ENCODE peak calls at places on chromosome 15, in ten cellular contexts. One of them, this sample, is unnamed.

GRCh38 chr15:39538936-39539335 is 41.9 kb upstream of the THBS1 start:
- DNase-seq in tibial artery: no peak
- DNase-seq in GM20000: no peak
- DNase-seq in gastrocnemius medialis: no peak
- DNase-seq in hepatocyte: no peak
- DNase-seq in endothelial cell: no peak
- DNase-seq in left ventricle myocardium inferior: no peak
- DNase-seq in GM13977: no peak
- DNase-seq in cardiac muscle cell: no peak
- DNase-seq in mucosa of descending colon: no peak
- DNase-seq in this sample: no peak

GRCh38 chr15:82647045-82647834 is at the start of gene CPEB1:
- DNase-seq in tibial artery: peak
- DNase-seq in GM13977: peak
- DNase-seq in gastrocnemius medialis: peak
- DNase-seq in hepatocyte: peak
- DNase-seq in endothelial cell: peak
- DNase-seq in GM20000: peak
- DNase-seq in mucosa of descending colon: peak
- DNase-seq in left ventricle myocardium inferior: peak
- DNase-seq in cardiac muscle cell: peak
- DNase-seq in this sample: no peak

GRCh38 chr15:48748535-48748934 is 62.3 kb downstream of the CEP152 start:
- DNase-seq in left ventricle myocardium inferior: no peak
- DNase-seq in tibial artery: no peak
- DNase-seq in hepatocyte: no peak
- DNase-seq in GM13977: no peak
- DNase-seq in endothelial cell: no peak
- DNase-seq in mucosa of descending colon: no peak
- DNase-seq in gastrocnemius medialis: no peak
- DNase-seq in GM20000: no peak
- DNase-seq in cardiac muscle cell: no peak
- DNase-seq in this sample: no peak

GRCh38 chr15:33994005-33994615 is 25.8 kb downstream of the CHRM5 start:
- DNase-seq in mucosa of descending colon: peak
- DNase-seq in tibial artery: no peak
- DNase-seq in hepatocyte: peak
- DNase-seq in GM20000: no peak
- DNase-seq in endothelial cell: peak
- DNase-seq in cardiac muscle cell: peak
- DNase-seq in left ventricle myocardium inferior: no peak
- DNase-seq in GM13977: no peak
- DNase-seq in gastrocnemius medialis: no peak
- DNase-seq in this sample: no peak

GRCh38 chr15:77420610-77421369 is at the start of gene HMG20A:
- DNase-seq in GM13977: peak
- DNase-seq in mucosa of descending colon: peak
- DNase-seq in cardiac muscle cell: peak
- DNase-seq in GM20000: peak
- DNase-seq in tibial artery: peak
- DNase-seq in endothelial cell: peak
- DNase-seq in hepatocyte: peak
- DNase-seq in left ventricle myocardium inferior: peak
- DNase-seq in gastrocnemius medialis: peak
- DNase-seq in this sample: peak

GRCh38 chr15:48644827-48645557 is 517 bp downstream of the FBN1 start:
- DNase-seq in hepatocyte: peak
- DNase-seq in endothelial cell: peak
- DNase-seq in left ventricle myocardium inferior: peak
- DNase-seq in GM13977: peak
- DNase-seq in GM20000: peak
- DNase-seq in gastrocnemius medialis: no peak
- DNase-seq in tibial artery: peak
- DNase-seq in cardiac muscle cell: peak
- DNase-seq in mucosa of descending colon: peak
- DNase-seq in this sample: peak

GRCh38 chr15:68555348-68556037 is 23.3 kb upstream of the CORO2B start:
- DNase-seq in GM20000: no peak
- DNase-seq in endothelial cell: no peak
- DNase-seq in gastrocnemius medialis: no peak
- DNase-seq in mucosa of descending colon: no peak
- DNase-seq in tibial artery: no peak
- DNase-seq in left ventricle myocardium inferior: no peak
- DNase-seq in hepatocyte: no peak
- DNase-seq in GM13977: no peak
- DNase-seq in cardiac muscle cell: no peak
- DNase-seq in this sample: peak

GRCh38 chr15:89593018-89593417 is 17.7 kb downstream of the TICRR start:
- DNase-seq in left ventricle myocardium inferior: no peak
- DNase-seq in endothelial cell: no peak
- DNase-seq in gastrocnemius medialis: no peak
- DNase-seq in cardiac muscle cell: no peak
- DNase-seq in GM20000: no peak
- DNase-seq in GM13977: no peak
- DNase-seq in tibial artery: no peak
- DNase-seq in hepatocyte: no peak
- DNase-seq in mucosa of descending colon: no peak
- DNase-seq in this sample: no peak

GRCh38 chr15:38454687-38455071 is 752 bp downstream of the FAM98B start:
- DNase-seq in mucosa of descending colon: no peak
- DNase-seq in hepatocyte: peak
- DNase-seq in GM20000: no peak
- DNase-seq in endothelial cell: no peak
- DNase-seq in GM13977: no peak
- DNase-seq in gastrocnemius medialis: no peak
- DNase-seq in tibial artery: no peak
- DNase-seq in left ventricle myocardium inferior: no peak
- DNase-seq in cardiac muscle cell: peak
- DNase-seq in this sample: no peak

GRCh38 chr15:67820992-67821783 is 4.1 kb upstream of the SKOR1 start:
- DNase-seq in cardiac muscle cell: peak
- DNase-seq in mucosa of descending colon: peak
- DNase-seq in GM13977: peak
- DNase-seq in left ventricle myocardium inferior: peak
- DNase-seq in GM20000: peak
- DNase-seq in endothelial cell: peak
- DNase-seq in gastrocnemius medialis: no peak
- DNase-seq in hepatocyte: peak
- DNase-seq in tibial artery: no peak
- DNase-seq in this sample: no peak

GRCh38 chr15:48650931-48651330 is 5.4 kb upstream of the FBN1 start:
- DNase-seq in GM13977: no peak
- DNase-seq in cardiac muscle cell: no peak
- DNase-seq in hepatocyte: no peak
- DNase-seq in GM20000: no peak
- DNase-seq in tibial artery: no peak
- DNase-seq in left ventricle myocardium inferior: no peak
- DNase-seq in mucosa of descending colon: no peak
- DNase-seq in gastrocnemius medialis: no peak
- DNase-seq in endothelial cell: no peak
- DNase-seq in this sample: no peak

GRCh38 chr15:66327736-66328135 is 28.7 kb downstream of the TIPIN start:
- DNase-seq in cardiac muscle cell: no peak
- DNase-seq in gastrocnemius medialis: no peak
- DNase-seq in tibial artery: no peak
- DNase-seq in GM13977: no peak
- DNase-seq in endothelial cell: no peak
- DNase-seq in GM20000: no peak
- DNase-seq in mucosa of descending colon: no peak
- DNase-seq in hepatocyte: no peak
- DNase-seq in left ventricle myocardium inferior: no peak
- DNase-seq in this sample: no peak

GRCh38 chr15:57667171-57667924 is 39.2 kb upstream of the POLR2M start:
- DNase-seq in GM13977: no peak
- DNase-seq in gastrocnemius medialis: no peak
- DNase-seq in cardiac muscle cell: peak
- DNase-seq in mucosa of descending colon: peak
- DNase-seq in tibial artery: no peak
- DNase-seq in hepatocyte: peak
- DNase-seq in GM20000: no peak
- DNase-seq in left ventricle myocardium inferior: no peak
- DNase-seq in endothelial cell: no peak
- DNase-seq in this sample: no peak
- TF ChIP-seq CTCF in GM13977: no peak
- TF ChIP-seq CTCF in gastrocnemius medialis: peak
- TF ChIP-seq CTCF in cardiac muscle cell: peak
- TF ChIP-seq CTCF in mucosa of descending colon: no peak
- TF ChIP-seq CTCF in tibial artery: peak
- TF ChIP-seq CTCF in hepatocyte: peak
- TF ChIP-seq CTCF in GM20000: no peak
- TF ChIP-seq CTCF in left ventricle myocardium inferior: peak
- TF ChIP-seq CTCF in endothelial cell: no peak
- TF ChIP-seq CTCF in this sample: peak

DNA sequence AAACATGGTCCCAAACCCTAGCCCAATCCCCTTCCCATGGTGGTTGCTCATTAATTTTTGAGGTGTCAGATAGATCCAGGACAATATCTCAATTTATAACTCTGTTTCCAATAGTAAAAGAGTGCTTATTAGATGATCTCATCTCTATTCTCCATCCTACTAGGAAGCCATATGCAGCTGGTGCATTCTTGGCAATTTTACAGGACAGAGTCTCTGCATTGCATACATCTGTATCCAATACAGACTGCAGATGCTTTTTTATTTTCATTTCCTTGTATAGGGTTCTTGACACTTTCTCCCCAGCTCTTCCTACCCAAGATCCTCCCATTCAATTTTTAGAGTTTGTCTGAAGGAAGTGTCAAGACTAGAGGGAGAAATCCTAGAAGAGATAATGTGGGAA is 194.8 kb upstream of the DPH6 start:
- DNase-seq in GM20000: no peak
- DNase-seq in gastrocnemius medialis: no peak
- DNase-seq in cardiac muscle cell: no peak
- DNase-seq in left ventricle myocardium inferior: no peak
- DNase-seq in tibial artery: no peak
- DNase-seq in GM13977: no peak
- DNase-seq in mucosa of descending colon: no peak
- DNase-seq in hepatocyte: no peak
- DNase-seq in endothelial cell: no peak
- DNase-seq in this sample: no peak
- TF ChIP-seq CTCF in GM20000: no peak
- TF ChIP-seq CTCF in gastrocnemius medialis: no peak
- TF ChIP-seq CTCF in cardiac muscle cell: no peak
- TF ChIP-seq CTCF in left ventricle myocardium inferior: no peak
- TF ChIP-seq CTCF in tibial artery: no peak
- TF ChIP-seq CTCF in GM13977: no peak
- TF ChIP-seq CTCF in mucosa of descending colon: no peak
- TF ChIP-seq CTCF in hepatocyte: no peak
- TF ChIP-seq CTCF in endothelial cell: no peak
- TF ChIP-seq CTCF in this sample: no peak

GRCh38 chr15:51284871-51285270 is 53.5 kb downstream of the CYP19A1 start:
- DNase-seq in mucosa of descending colon: no peak
- DNase-seq in cardiac muscle cell: no peak
- DNase-seq in GM20000: no peak
- DNase-seq in GM13977: no peak
- DNase-seq in hepatocyte: no peak
- DNase-seq in endothelial cell: no peak
- DNase-seq in gastrocnemius medialis: no peak
- DNase-seq in left ventricle myocardium inferior: no peak
- DNase-seq in tibial artery: no peak
- DNase-seq in this sample: no peak

GRCh38 chr15:51283026-51283425 is 55.4 kb downstream of the CYP19A1 start:
- DNase-seq in left ventricle myocardium inferior: no peak
- DNase-seq in GM20000: no peak
- DNase-seq in tibial artery: no peak
- DNase-seq in endothelial cell: no peak
- DNase-seq in GM13977: no peak
- DNase-seq in hepatocyte: no peak
- DNase-seq in mucosa of descending colon: no peak
- DNase-seq in gastrocnemius medialis: no peak
- DNase-seq in cardiac muscle cell: no peak
- DNase-seq in this sample: no peak

GRCh38 chr15:51288143-51289065 is 50.0 kb downstream of the CYP19A1 start:
- DNase-seq in GM20000: no peak
- DNase-seq in hepatocyte: peak
- DNase-seq in gastrocnemius medialis: no peak
- DNase-seq in cardiac muscle cell: no peak
- DNase-seq in mucosa of descending colon: peak
- DNase-seq in endothelial cell: no peak
- DNase-seq in left ventricle myocardium inferior: no peak
- DNase-seq in GM13977: no peak
- DNase-seq in tibial artery: no peak
- DNase-seq in this sample: no peak

GRCh38 chr15:51289290-51289689 is 49.1 kb downstream of the CYP19A1 start:
- DNase-seq in mucosa of descending colon: no peak
- DNase-seq in tibial artery: no peak
- DNase-seq in GM20000: no peak
- DNase-seq in cardiac muscle cell: no peak
- DNase-seq in endothelial cell: no peak
- DNase-seq in left ventricle myocardium inferior: no peak
- DNase-seq in GM13977: no peak
- DNase-seq in hepatocyte: no peak
- DNase-seq in gastrocnemius medialis: no peak
- DNase-seq in this sample: no peak

GRCh38 chr15:51286816-51287215 is 51.6 kb downstream of the CYP19A1 start:
- DNase-seq in mucosa of descending colon: peak
- DNase-seq in tibial artery: no peak
- DNase-seq in gastrocnemius medialis: no peak
- DNase-seq in hepatocyte: no peak
- DNase-seq in left ventricle myocardium inferior: no peak
- DNase-seq in cardiac muscle cell: no peak
- DNase-seq in endothelial cell: no peak
- DNase-seq in GM13977: no peak
- DNase-seq in GM20000: no peak
- DNase-seq in this sample: no peak
- TF ChIP-seq CTCF in mucosa of descending colon: no peak
- TF ChIP-seq CTCF in tibial artery: no peak
- TF ChIP-seq CTCF in gastrocnemius medialis: no peak
- TF ChIP-seq CTCF in hepatocyte: peak
- TF ChIP-seq CTCF in left ventricle myocardium inferior: peak
- TF ChIP-seq CTCF in cardiac muscle cell: no peak
- TF ChIP-seq CTCF in endothelial cell: no peak
- TF ChIP-seq CTCF in GM13977: peak
- TF ChIP-seq CTCF in GM20000: no peak
- TF ChIP-seq CTCF in this sample: no peak

DNA sequence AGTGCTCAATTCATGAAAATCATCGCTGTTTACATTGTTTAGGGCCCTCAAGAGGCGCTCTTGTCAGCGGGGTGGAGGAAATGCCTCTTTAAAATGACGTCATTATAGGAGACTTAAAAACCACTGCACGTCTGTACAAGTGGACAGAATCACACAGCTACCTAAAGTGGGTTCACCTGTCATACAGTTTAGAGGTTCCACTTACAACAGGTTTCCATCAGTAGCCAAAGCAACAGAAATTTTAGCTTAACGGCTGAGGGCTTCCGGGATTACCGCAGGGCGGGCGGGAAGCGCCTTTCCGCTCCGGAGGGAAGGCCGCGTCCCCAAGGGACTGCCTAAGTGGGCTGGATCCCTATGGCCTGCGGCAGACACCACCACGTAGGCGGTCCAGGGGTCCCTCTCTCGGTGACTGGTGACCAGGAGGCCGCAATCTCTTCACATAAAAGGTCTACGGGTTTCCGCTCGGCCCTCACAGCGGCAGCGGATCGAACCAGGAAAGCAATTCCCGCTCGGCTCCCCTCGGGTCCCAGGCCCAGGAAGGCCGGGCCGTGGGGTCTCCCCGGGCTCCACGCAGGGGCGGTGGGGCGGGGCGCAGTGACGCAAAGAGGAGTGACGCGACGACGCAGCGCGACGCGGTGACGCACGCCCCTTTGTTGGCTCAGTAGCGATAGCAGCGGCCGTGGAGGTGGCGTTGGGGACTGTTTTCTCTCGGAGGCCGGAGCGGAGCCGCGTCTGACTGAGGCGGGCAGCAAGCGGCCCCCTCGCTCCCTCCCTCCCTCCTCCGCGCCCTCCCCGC is at the start of gene ARIH1:
- DNase-seq in GM13977: peak
- DNase-seq in endothelial cell: peak
- DNase-seq in hepatocyte: peak
- DNase-seq in tibial artery: peak
- DNase-seq in mucosa of descending colon: peak
- DNase-seq in gastrocnemius medialis: peak
- DNase-seq in GM20000: peak
- DNase-seq in left ventricle myocardium inferior: peak
- DNase-seq in cardiac muscle cell: peak
- DNase-seq in this sample: peak
- TF ChIP-seq CTCF in GM13977: peak
- TF ChIP-seq CTCF in endothelial cell: no peak
- TF ChIP-seq CTCF in hepatocyte: peak
- TF ChIP-seq CTCF in tibial artery: peak
- TF ChIP-seq CTCF in mucosa of descending colon: no peak
- TF ChIP-seq CTCF in gastrocnemius medialis: no peak
- TF ChIP-seq CTCF in GM20000: no peak
- TF ChIP-seq CTCF in left ventricle myocardium inferior: peak
- TF ChIP-seq CTCF in cardiac muscle cell: peak
- TF ChIP-seq CTCF in this sample: peak

This sample was measured in type B pancreatic cell.